ENCODE peak calls at places on chromosomes 11 and 22, in six cellular contexts. One of them, this sample, is unnamed.

GRCh38 chr11:60989108-60989650 is 17.7 kb downstream of the CD6 start:
- DNase-seq in naive thymus-derived CD4-positive, alpha-beta T cell: no peak
- DNase-seq in body of pancreas: no peak
- DNase-seq in endothelial cell of umbilical vein: no peak
- DNase-seq in mammary epithelial cell: no peak
- DNase-seq in CD8-positive, alpha-beta memory T cell: no peak
- DNase-seq in this sample: no peak

GRCh38 chr11:43921561-43922294 is 20.7 kb upstream of the C11orf96 start:
- DNase-seq in endothelial cell of umbilical vein: no peak
- DNase-seq in naive thymus-derived CD4-positive, alpha-beta T cell: no peak
- DNase-seq in CD8-positive, alpha-beta memory T cell: no peak
- DNase-seq in mammary epithelial cell: no peak
- DNase-seq in body of pancreas: no peak
- DNase-seq in this sample: no peak

GRCh38 chr11:1153105-1153950 is 4.4 kb upstream of the MUC5AC start:
- DNase-seq in body of pancreas: no peak
- DNase-seq in endothelial cell of umbilical vein: no peak
- DNase-seq in CD8-positive, alpha-beta memory T cell: no peak
- DNase-seq in naive thymus-derived CD4-positive, alpha-beta T cell: no peak
- DNase-seq in mammary epithelial cell: no peak
- DNase-seq in this sample: no peak

GRCh38 chr11:82775736-82776346 is 42.2 kb upstream of the FAM181B start:
- DNase-seq in endothelial cell of umbilical vein: peak; percentile 85
- DNase-seq in naive thymus-derived CD4-positive, alpha-beta T cell: peak; percentile 16
- DNase-seq in body of pancreas: no peak
- DNase-seq in mammary epithelial cell: peak; percentile 51
- DNase-seq in CD8-positive, alpha-beta memory T cell: no peak
- DNase-seq in this sample: peak; percentile 61

GRCh38 chr11:133928628-133929059 is 28.1 kb downstream of the IGSF9B start:
- DNase-seq in body of pancreas: no peak
- DNase-seq in naive thymus-derived CD4-positive, alpha-beta T cell: peak; percentile 41
- DNase-seq in CD8-positive, alpha-beta memory T cell: peak; percentile 26
- DNase-seq in endothelial cell of umbilical vein: no peak
- DNase-seq in mammary epithelial cell: peak; percentile 65
- DNase-seq in this sample: no peak

GRCh38 chr22:32587449-32587848 is 112.8 kb downstream of the FBXO7 start:
- DNase-seq in CD8-positive, alpha-beta memory T cell: no peak
- DNase-seq in mammary epithelial cell: no peak
- DNase-seq in body of pancreas: peak; percentile 14
- DNase-seq in endothelial cell of umbilical vein: no peak
- DNase-seq in naive thymus-derived CD4-positive, alpha-beta T cell: no peak
- DNase-seq in this sample: peak; percentile 4

GRCh38 chr11:68206211-68206610 is 6.9 kb downstream of the KMT5B start:
- DNase-seq in mammary epithelial cell: peak; percentile 44
- DNase-seq in CD8-positive, alpha-beta memory T cell: no peak
- DNase-seq in body of pancreas: no peak
- DNase-seq in endothelial cell of umbilical vein: peak; percentile 70
- DNase-seq in naive thymus-derived CD4-positive, alpha-beta T cell: peak; percentile 58
- DNase-seq in this sample: peak; percentile 77

GRCh38 chr11:63910605-63911195 is 6.3 kb downstream of the RCOR2 start:
- DNase-seq in body of pancreas: no peak
- DNase-seq in endothelial cell of umbilical vein: no peak
- DNase-seq in naive thymus-derived CD4-positive, alpha-beta T cell: no peak
- DNase-seq in mammary epithelial cell: no peak
- DNase-seq in CD8-positive, alpha-beta memory T cell: no peak
- DNase-seq in this sample: no peak

GRCh38 chr11:71436861-71437260 is 11.3 kb downstream of the DHCR7 start:
- DNase-seq in mammary epithelial cell: no peak
- DNase-seq in endothelial cell of umbilical vein: no peak
- DNase-seq in naive thymus-derived CD4-positive, alpha-beta T cell: no peak
- DNase-seq in body of pancreas: no peak
- DNase-seq in CD8-positive, alpha-beta memory T cell: no peak
- DNase-seq in this sample: no peak

GRCh38 chr22:42062506-42063190 is 8.0 kb downstream of the NAGA start:
- DNase-seq in body of pancreas: no peak
- DNase-seq in mammary epithelial cell: no peak
- DNase-seq in naive thymus-derived CD4-positive, alpha-beta T cell: no peak
- DNase-seq in endothelial cell of umbilical vein: no peak
- DNase-seq in CD8-positive, alpha-beta memory T cell: no peak
- DNase-seq in this sample: no peak

GRCh38 chr22:48866906-48867597 is 960.6 kb downstream of the BRD1 start:
- DNase-seq in body of pancreas: no peak
- DNase-seq in endothelial cell of umbilical vein: no peak
- DNase-seq in naive thymus-derived CD4-positive, alpha-beta T cell: no peak
- DNase-seq in CD8-positive, alpha-beta memory T cell: no peak
- DNase-seq in mammary epithelial cell: no peak
- DNase-seq in this sample: no peak

GRCh38 chr11:108664241-108664640 is 628 bp upstream of the DDX10 start:
- DNase-seq in endothelial cell of umbilical vein: no peak
- DNase-seq in body of pancreas: peak; percentile 22
- DNase-seq in mammary epithelial cell: no peak
- DNase-seq in naive thymus-derived CD4-positive, alpha-beta T cell: no peak
- DNase-seq in CD8-positive, alpha-beta memory T cell: no peak
- DNase-seq in this sample: no peak

GRCh38 chr11:116835042-116835772 is 2.2 kb downstream of the APOA1 start:
- DNase-seq in endothelial cell of umbilical vein: peak; percentile 7
- DNase-seq in body of pancreas: no peak
- DNase-seq in mammary epithelial cell: no peak
- DNase-seq in naive thymus-derived CD4-positive, alpha-beta T cell: no peak
- DNase-seq in CD8-positive, alpha-beta memory T cell: no peak
- DNase-seq in this sample: no peak
- H3K27ac ChIP-seq in endothelial cell of umbilical vein: no peak overlapping the region
- H3K27ac ChIP-seq in body of pancreas: peak overlapping the region; percentile 54
- H3K27ac ChIP-seq in mammary epithelial cell: no peak overlapping the region
- H3K27ac ChIP-seq in naive thymus-derived CD4-positive, alpha-beta T cell: no peak overlapping the region
- H3K27ac ChIP-seq in CD8-positive, alpha-beta memory T cell: peak overlapping the region; percentile 31
- H3K27ac ChIP-seq in this sample: peak overlapping the region; percentile 75

GRCh38 chr11:73291196-73291595 is 16.9 kb upstream of the ARHGEF17 start:
- DNase-seq in naive thymus-derived CD4-positive, alpha-beta T cell: no peak
- DNase-seq in CD8-positive, alpha-beta memory T cell: no peak
- DNase-seq in mammary epithelial cell: no peak
- DNase-seq in body of pancreas: no peak
- DNase-seq in endothelial cell of umbilical vein: no peak
- DNase-seq in this sample: no peak
- H3K4me1 ChIP-seq in naive thymus-derived CD4-positive, alpha-beta T cell: peaks cover 4% of the 10 kb centered on the region
- H3K4me1 ChIP-seq in CD8-positive, alpha-beta memory T cell: no peaks in the 10 kb centered on the region
- H3K4me1 ChIP-seq in mammary epithelial cell: peaks cover 15% of the 10 kb centered on the region
- H3K4me1 ChIP-seq in body of pancreas: peaks cover 7% of the 10 kb centered on the region
- H3K4me1 ChIP-seq in endothelial cell of umbilical vein: peaks cover 19% of the 10 kb centered on the region
- H3K4me1 ChIP-seq in this sample: no peaks in the 10 kb centered on the region

DNA sequence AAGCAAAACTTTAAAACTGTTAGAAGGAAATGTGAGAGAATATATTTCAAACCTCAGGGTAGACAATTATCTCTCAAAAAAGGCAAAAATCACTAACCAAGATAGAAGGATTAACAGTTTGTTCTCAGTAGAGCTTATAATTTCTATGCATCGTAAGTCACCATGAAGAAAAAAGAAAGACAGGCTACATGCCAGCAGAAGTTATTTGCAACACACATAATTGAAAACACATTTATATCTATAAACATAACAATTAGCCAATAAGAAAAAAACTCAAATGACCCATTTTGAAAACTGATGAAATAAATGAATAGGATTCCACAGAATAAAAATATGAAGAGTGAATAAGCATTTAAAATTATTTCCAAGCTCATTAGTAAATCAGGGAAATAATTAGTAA is 24.4 kb upstream of the SNX19 start:
- DNase-seq in body of pancreas: no peak
- DNase-seq in naive thymus-derived CD4-positive, alpha-beta T cell: no peak
- DNase-seq in mammary epithelial cell: no peak
- DNase-seq in endothelial cell of umbilical vein: no peak
- DNase-seq in CD8-positive, alpha-beta memory T cell: no peak
- DNase-seq in this sample: no peak
- H3K4me3 ChIP-seq in body of pancreas: no peak overlapping the region
- H3K4me3 ChIP-seq in naive thymus-derived CD4-positive, alpha-beta T cell: no peak overlapping the region
- H3K4me3 ChIP-seq in mammary epithelial cell: no peak overlapping the region
- H3K4me3 ChIP-seq in endothelial cell of umbilical vein: no peak overlapping the region
- H3K4me3 ChIP-seq in CD8-positive, alpha-beta memory T cell: no peak overlapping the region
- H3K4me3 ChIP-seq in this sample: no peak overlapping the region

GRCh38 chr22:44746061-44746789 is 6.2 kb upstream of the ARHGAP8 start:
- DNase-seq in mammary epithelial cell: no peak
- DNase-seq in endothelial cell of umbilical vein: no peak
- DNase-seq in CD8-positive, alpha-beta memory T cell: no peak
- DNase-seq in naive thymus-derived CD4-positive, alpha-beta T cell: no peak
- DNase-seq in body of pancreas: no peak
- DNase-seq in this sample: no peak
- H3K27ac ChIP-seq in mammary epithelial cell: no peak overlapping the region
- H3K27ac ChIP-seq in endothelial cell of umbilical vein: no peak overlapping the region
- H3K27ac ChIP-seq in CD8-positive, alpha-beta memory T cell: no peak overlapping the region
- H3K27ac ChIP-seq in naive thymus-derived CD4-positive, alpha-beta T cell: no peak overlapping the region
- H3K27ac ChIP-seq in body of pancreas: peak overlapping the region; percentile 75
- H3K27ac ChIP-seq in this sample: no peak overlapping the region

DNA sequence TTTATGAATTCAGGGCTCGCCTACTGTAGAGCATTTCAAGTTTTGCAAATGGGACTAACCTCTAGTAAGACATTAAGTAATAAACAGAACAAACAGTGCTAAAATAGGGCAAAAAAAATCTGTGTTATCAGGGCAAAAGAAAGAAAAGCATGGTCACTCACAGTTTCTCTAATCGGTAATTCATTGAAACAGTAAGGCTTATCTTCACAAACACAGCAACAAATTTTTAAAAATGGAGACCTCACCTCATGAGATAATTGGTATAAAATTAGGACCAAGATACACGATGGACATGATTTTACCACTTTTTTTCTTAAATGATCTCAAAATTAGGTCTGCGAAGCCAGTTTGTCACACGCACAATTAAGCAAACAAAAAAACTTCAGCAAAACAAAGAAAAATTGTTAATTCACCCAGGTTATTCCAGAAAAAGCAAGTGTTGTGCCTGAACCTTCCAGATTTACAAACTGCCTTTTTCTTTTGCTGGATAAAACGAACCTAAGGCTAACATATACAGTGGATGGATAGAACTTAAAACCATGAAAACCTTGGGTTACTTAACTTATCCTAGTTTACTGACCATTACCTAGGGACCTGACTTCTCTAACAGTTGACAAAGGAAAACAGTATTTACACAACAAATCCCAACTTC is 1.4 kb downstream of the TMEM123 start:
- DNase-seq in endothelial cell of umbilical vein: peak; percentile 43
- DNase-seq in CD8-positive, alpha-beta memory T cell: no peak
- DNase-seq in naive thymus-derived CD4-positive, alpha-beta T cell: no peak
- DNase-seq in body of pancreas: no peak
- DNase-seq in mammary epithelial cell: no peak
- DNase-seq in this sample: no peak
- H3K4me1 ChIP-seq in endothelial cell of umbilical vein: peaks cover 62% of the 10 kb centered on the region
- H3K4me1 ChIP-seq in CD8-positive, alpha-beta memory T cell: peaks cover 65% of the 10 kb centered on the region
- H3K4me1 ChIP-seq in naive thymus-derived CD4-positive, alpha-beta T cell: peaks cover 54% of the 10 kb centered on the region
- H3K4me1 ChIP-seq in body of pancreas: peaks cover 40% of the 10 kb centered on the region
- H3K4me1 ChIP-seq in mammary epithelial cell: peaks cover 51% of the 10 kb centered on the region
- H3K4me1 ChIP-seq in this sample: peaks cover 3% of the 10 kb centered on the region

GRCh38 chr22:35575116-35575748 is 34.6 kb downstream of the RASD2 start:
- DNase-seq in CD8-positive, alpha-beta memory T cell: no peak
- DNase-seq in naive thymus-derived CD4-positive, alpha-beta T cell: no peak
- DNase-seq in mammary epithelial cell: no peak
- DNase-seq in endothelial cell of umbilical vein: no peak
- DNase-seq in body of pancreas: no peak
- DNase-seq in this sample: no peak
- H3K4me3 ChIP-seq in CD8-positive, alpha-beta memory T cell: no peak overlapping the region
- H3K4me3 ChIP-seq in naive thymus-derived CD4-positive, alpha-beta T cell: no peak overlapping the region
- H3K4me3 ChIP-seq in mammary epithelial cell: no peak overlapping the region
- H3K4me3 ChIP-seq in endothelial cell of umbilical vein: no peak overlapping the region
- H3K4me3 ChIP-seq in body of pancreas: no peak overlapping the region
- H3K4me3 ChIP-seq in this sample: no peak overlapping the region

GRCh38 chr11:121721448-121721847 is 268.7 kb upstream of the SORL1-AS1 start:
- DNase-seq in CD8-positive, alpha-beta memory T cell: no peak
- DNase-seq in naive thymus-derived CD4-positive, alpha-beta T cell: no peak
- DNase-seq in endothelial cell of umbilical vein: no peak
- DNase-seq in mammary epithelial cell: no peak
- DNase-seq in body of pancreas: no peak
- DNase-seq in this sample: no peak

GRCh38 chr11:121721961-121722360 is 269.2 kb upstream of the SORL1-AS1 start:
- DNase-seq in naive thymus-derived CD4-positive, alpha-beta T cell: no peak
- DNase-seq in endothelial cell of umbilical vein: no peak
- DNase-seq in CD8-positive, alpha-beta memory T cell: no peak
- DNase-seq in mammary epithelial cell: no peak
- DNase-seq in body of pancreas: peak; percentile 14
- DNase-seq in this sample: no peak

GRCh38 chr11:121727942-121728341 is 275.2 kb upstream of the SORL1-AS1 start:
- DNase-seq in naive thymus-derived CD4-positive, alpha-beta T cell: no peak
- DNase-seq in endothelial cell of umbilical vein: no peak
- DNase-seq in mammary epithelial cell: no peak
- DNase-seq in CD8-positive, alpha-beta memory T cell: no peak
- DNase-seq in body of pancreas: no peak
- DNase-seq in this sample: no peak

GRCh38 chr11:121722431-121723256 is 269.9 kb upstream of the SORL1-AS1 start:
- DNase-seq in naive thymus-derived CD4-positive, alpha-beta T cell: no peak
- DNase-seq in body of pancreas: peak; percentile 70
- DNase-seq in mammary epithelial cell: peak; percentile 22
- DNase-seq in endothelial cell of umbilical vein: peak; percentile 94
- DNase-seq in CD8-positive, alpha-beta memory T cell: no peak
- DNase-seq in this sample: peak; percentile 9

GRCh38 chr11:121723261-121723741 is 270.5 kb upstream of the SORL1-AS1 start:
- DNase-seq in endothelial cell of umbilical vein: peak; percentile 73
- DNase-seq in naive thymus-derived CD4-positive, alpha-beta T cell: no peak
- DNase-seq in body of pancreas: peak; percentile 16
- DNase-seq in mammary epithelial cell: no peak
- DNase-seq in CD8-positive, alpha-beta memory T cell: no peak
- DNase-seq in this sample: no peak
- H3K27ac ChIP-seq in endothelial cell of umbilical vein: peak overlapping the region; percentile 1
- H3K27ac ChIP-seq in naive thymus-derived CD4-positive, alpha-beta T cell: no peak overlapping the region
- H3K27ac ChIP-seq in body of pancreas: peak overlapping the region; percentile 82
- H3K27ac ChIP-seq in mammary epithelial cell: no peak overlapping the region
- H3K27ac ChIP-seq in CD8-positive, alpha-beta memory T cell: no peak overlapping the region
- H3K27ac ChIP-seq in this sample: peak overlapping the region; percentile 36

GRCh38 chr11:12775955-12776354 is 101.7 kb downstream of the TEAD1 start:
- DNase-seq in naive thymus-derived CD4-positive, alpha-beta T cell: no peak
- DNase-seq in body of pancreas: no peak
- DNase-seq in endothelial cell of umbilical vein: no peak
- DNase-seq in CD8-positive, alpha-beta memory T cell: no peak
- DNase-seq in mammary epithelial cell: no peak
- DNase-seq in this sample: no peak

GRCh38 chr11:12772324-12772723 is 98.1 kb downstream of the TEAD1 start:
- DNase-seq in body of pancreas: no peak
- DNase-seq in CD8-positive, alpha-beta memory T cell: no peak
- DNase-seq in naive thymus-derived CD4-positive, alpha-beta T cell: no peak
- DNase-seq in endothelial cell of umbilical vein: no peak
- DNase-seq in mammary epithelial cell: no peak
- DNase-seq in this sample: no peak

GRCh38 chr11:12770966-12771597 is 96.9 kb downstream of the TEAD1 start:
- DNase-seq in endothelial cell of umbilical vein: no peak
- DNase-seq in mammary epithelial cell: peak; percentile 74
- DNase-seq in CD8-positive, alpha-beta memory T cell: no peak
- DNase-seq in body of pancreas: no peak
- DNase-seq in naive thymus-derived CD4-positive, alpha-beta T cell: no peak
- DNase-seq in this sample: no peak

GRCh38 chr11:12771875-12772274 is 97.7 kb downstream of the TEAD1 start:
- DNase-seq in body of pancreas: no peak
- DNase-seq in naive thymus-derived CD4-positive, alpha-beta T cell: no peak
- DNase-seq in CD8-positive, alpha-beta memory T cell: no peak
- DNase-seq in mammary epithelial cell: peak; percentile 18
- DNase-seq in endothelial cell of umbilical vein: no peak
- DNase-seq in this sample: no peak

DNA sequence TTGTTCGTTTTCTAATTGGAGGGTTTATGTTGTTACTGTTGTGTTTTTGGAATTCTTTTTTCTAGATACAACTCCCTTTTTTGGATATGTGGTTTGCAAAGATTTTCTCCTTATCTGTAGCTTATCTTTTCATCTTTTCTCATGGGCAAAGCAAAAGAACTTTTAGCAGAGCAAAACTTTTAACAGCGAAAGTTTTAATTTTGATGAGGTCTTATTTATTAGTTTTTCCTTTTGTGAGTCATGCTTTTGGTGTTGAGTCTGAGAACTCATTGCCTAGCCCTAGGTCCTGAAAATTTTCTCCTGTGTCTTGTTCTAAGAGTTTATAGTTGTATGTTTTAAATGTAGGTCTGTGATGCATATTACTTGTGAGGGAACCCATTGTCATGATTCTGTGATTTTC is 99.4 kb downstream of the TEAD1 start:
- DNase-seq in body of pancreas: no peak
- DNase-seq in endothelial cell of umbilical vein: no peak
- DNase-seq in naive thymus-derived CD4-positive, alpha-beta T cell: no peak
- DNase-seq in CD8-positive, alpha-beta memory T cell: no peak
- DNase-seq in mammary epithelial cell: no peak
- DNase-seq in this sample: no peak
- H3K4me1 ChIP-seq in body of pancreas: no peaks in the 10 kb centered on the region
- H3K4me1 ChIP-seq in endothelial cell of umbilical vein: peaks cover 17% of the 10 kb centered on the region
- H3K4me1 ChIP-seq in naive thymus-derived CD4-positive, alpha-beta T cell: no peaks in the 10 kb centered on the region
- H3K4me1 ChIP-seq in CD8-positive, alpha-beta memory T cell: no peaks in the 10 kb centered on the region
- H3K4me1 ChIP-seq in mammary epithelial cell: peaks cover 50% of the 10 kb centered on the region
- H3K4me1 ChIP-seq in this sample: no peaks in the 10 kb centered on the region